ENCODE peak calls at places on chromosomes 2 and 18, in five cellular contexts. One of them, this sample, is unnamed.
A peak's percentile ranks its signal among the peaks of the same experiment; 100 is the strongest.

GRCh38 chr2:138601438-138602165 is 100.0 kb downstream of the SPOPL start:
- DNase-seq in endothelial cell: no peak
- DNase-seq in HFF-Myc: no peak
- DNase-seq in stimulated activated CD4-positive, alpha-beta T cell treated with anti-CD3 and anti-CD28 coated beads, Interleukin-12 subunit alpha, Interleukin-12 subunit beta, amount 100 ng/mL, for 4 hours: no peak
- DNase-seq in substantia nigra: no peak
- DNase-seq in this sample: no peak

GRCh38 chr2:161052214-161052613 is 108.0 kb upstream of the TANK start:
- DNase-seq in endothelial cell: no peak
- DNase-seq in stimulated activated CD4-positive, alpha-beta T cell treated with anti-CD3 and anti-CD28 coated beads, Interleukin-12 subunit alpha, Interleukin-12 subunit beta, amount 100 ng/mL, for 4 hours: no peak
- DNase-seq in HFF-Myc: no peak
- DNase-seq in substantia nigra: no peak
- DNase-seq in this sample: no peak

GRCh38 chr2:75594599-75594998 is 33.9 kb upstream of the EVA1A start:
- DNase-seq in endothelial cell: no peak
- DNase-seq in stimulated activated CD4-positive, alpha-beta T cell treated with anti-CD3 and anti-CD28 coated beads, Interleukin-12 subunit alpha, Interleukin-12 subunit beta, amount 100 ng/mL, for 4 hours: no peak
- DNase-seq in HFF-Myc: no peak
- DNase-seq in substantia nigra: no peak
- DNase-seq in this sample: no peak

GRCh38 chr18:46555724-46556123 is 101.3 kb downstream of the LOXHD1 start:
- DNase-seq in stimulated activated CD4-positive, alpha-beta T cell treated with anti-CD3 and anti-CD28 coated beads, Interleukin-12 subunit alpha, Interleukin-12 subunit beta, amount 100 ng/mL, for 4 hours: no peak
- DNase-seq in HFF-Myc: no peak
- DNase-seq in endothelial cell: peak; percentile 71
- DNase-seq in substantia nigra: peak; percentile 47
- DNase-seq in this sample: no peak

GRCh38 chr18:78543201-78543725 is 436.4 kb upstream of the SALL3 start:
- DNase-seq in endothelial cell: no peak
- DNase-seq in substantia nigra: no peak
- DNase-seq in HFF-Myc: no peak
- DNase-seq in stimulated activated CD4-positive, alpha-beta T cell treated with anti-CD3 and anti-CD28 coated beads, Interleukin-12 subunit alpha, Interleukin-12 subunit beta, amount 100 ng/mL, for 4 hours: no peak
- DNase-seq in this sample: no peak

GRCh38 chr2:17857016-17857415 is 21.5 kb upstream of the KCNS3 start:
- DNase-seq in endothelial cell: no peak
- DNase-seq in stimulated activated CD4-positive, alpha-beta T cell treated with anti-CD3 and anti-CD28 coated beads, Interleukin-12 subunit alpha, Interleukin-12 subunit beta, amount 100 ng/mL, for 4 hours: no peak
- DNase-seq in HFF-Myc: no peak
- DNase-seq in substantia nigra: no peak
- DNase-seq in this sample: no peak

GRCh38 chr2:169260246-169260645 is 102.1 kb downstream of the LRP2 start:
- DNase-seq in HFF-Myc: no peak
- DNase-seq in endothelial cell: no peak
- DNase-seq in substantia nigra: no peak
- DNase-seq in stimulated activated CD4-positive, alpha-beta T cell treated with anti-CD3 and anti-CD28 coated beads, Interleukin-12 subunit alpha, Interleukin-12 subunit beta, amount 100 ng/mL, for 4 hours: no peak
- DNase-seq in this sample: no peak

GRCh38 chr2:65880451-65880850 is 448.1 kb upstream of the SPRED2 start:
- DNase-seq in stimulated activated CD4-positive, alpha-beta T cell treated with anti-CD3 and anti-CD28 coated beads, Interleukin-12 subunit alpha, Interleukin-12 subunit beta, amount 100 ng/mL, for 4 hours: no peak
- DNase-seq in endothelial cell: no peak
- DNase-seq in substantia nigra: no peak
- DNase-seq in HFF-Myc: no peak
- DNase-seq in this sample: no peak

GRCh38 chr2:227234432-227234831 is 70.0 kb downstream of the COL4A3 start:
- DNase-seq in stimulated activated CD4-positive, alpha-beta T cell treated with anti-CD3 and anti-CD28 coated beads, Interleukin-12 subunit alpha, Interleukin-12 subunit beta, amount 100 ng/mL, for 4 hours: no peak
- DNase-seq in endothelial cell: no peak
- DNase-seq in HFF-Myc: no peak
- DNase-seq in substantia nigra: no peak
- DNase-seq in this sample: no peak

GRCh38 chr2:71700880-71701397 is 247.6 kb downstream of the DYSF start:
- DNase-seq in HFF-Myc: no peak
- DNase-seq in substantia nigra: peak; percentile 37
- DNase-seq in endothelial cell: no peak
- DNase-seq in stimulated activated CD4-positive, alpha-beta T cell treated with anti-CD3 and anti-CD28 coated beads, Interleukin-12 subunit alpha, Interleukin-12 subunit beta, amount 100 ng/mL, for 4 hours: no peak
- DNase-seq in this sample: no peak

GRCh38 chr2:152715854-152716428 is 1.3 kb downstream of the PRPF40A start:
- DNase-seq in HFF-Myc: peak; percentile 27
- DNase-seq in stimulated activated CD4-positive, alpha-beta T cell treated with anti-CD3 and anti-CD28 coated beads, Interleukin-12 subunit alpha, Interleukin-12 subunit beta, amount 100 ng/mL, for 4 hours: no peak
- DNase-seq in endothelial cell: peak; percentile 58
- DNase-seq in substantia nigra: no peak
- DNase-seq in this sample: no peak

This sample was measured in epithelial cell of proximal tubule.